ENCODE peak calls at places on chromosomes 13 and 19, in six cellular contexts. E is psoas muscle; W is CD8-positive, alpha-beta T cell; U is heart right ventricle; P is neural progenitor cell; L is osteoblast. X is an unnamed sample.

GRCh38 chr19:53730391-53730790 is 93.7 kb downstream of the NLRP12 start:
- DNase-seq in U (no peak), W (no peak), L (no peak), P (no peak), E (no peak), X (no peak)

GRCh38 chr13:31200636-31200970 is 828 bp downstream of the B3GLCT start:
- DNase-seq in L (peak; percentile 92), U (peak; percentile 66), P (peak; percentile 69), W (no peak), E (peak; percentile 61), X (no peak)

GRCh38 chr19:7520131-7521051 is 2.0 kb upstream of the MCOLN1 start:
- DNase-seq in E (no peak), U (no peak), W (no peak), L (no peak), P (no peak), X (no peak)

GRCh38 chr19:19238126-19238894 is 26.6 kb downstream of the NCAN start:
- DNase-seq in P (no peak), E (no peak), U (no peak), W (no peak), L (peak; percentile 27), X (no peak)

GRCh38 chr13:107373551-107373950 is 805.6 kb upstream of the ARGLU1 start:
- DNase-seq in W (no peak), L (peak; percentile 78), P (peak; percentile 56), E (no peak), U (no peak), X (no peak)

GRCh38 chr13:72194531-72194930 is 327.5 kb upstream of the DACH1 start:
- DNase-seq in E (no peak), U (no peak), P (no peak), W (no peak), L (no peak), X (no peak)

GRCh38 chr13:99161512-99161911 is 39.1 kb upstream of the UBAC2 start:
- DNase-seq in L (no peak), E (no peak), P (no peak), U (no peak), W (no peak), X (no peak)

GRCh38 chr13:48412881-48413351 is at the start of gene LPAR6:
- DNase-seq in U (no peak), W (no peak), E (no peak), P (peak; percentile 13), L (peak; percentile 45), X (no peak)

GRCh38 chr13:105918842-105919741 is 616.4 kb downstream of the EFNB2 start:
- DNase-seq in W (no peak), E (no peak), P (no peak), L (peak; percentile 67), U (no peak), X (no peak)

GRCh38 chr13:50809133-50810090 is 34.1 kb downstream of the DLEU7 start:
- DNase-seq in W (no peak), U (no peak), E (no peak), P (no peak), L (no peak), X (no peak)

GRCh38 chr19:39807846-39808364 is 26.1 kb downstream of the DYRK1B start:
- DNase-seq in E (no peak), U (no peak), W (no peak), P (no peak), L (no peak), X (no peak)

GRCh38 chr19:6717036-6717435 is 3.4 kb downstream of the C3 start:
- DNase-seq in U (no peak), W (no peak), E (no peak), P (no peak), L (peak; percentile 68), X (no peak)

GRCh38 chr19:16326401-16327130 is 1.9 kb downstream of the KLF2 start:
- DNase-seq in W (peak; percentile 50), L (peak; percentile 93), P (peak; percentile 49), E (peak; percentile 40), U (no peak), X (peak; percentile 56)

GRCh38 chr19:42468273-42468796 is 25.6 kb upstream of the CXCL17 start:
- DNase-seq in P (no peak), U (no peak), W (no peak), L (peak; percentile 95), E (no peak), X (no peak)

GRCh38 chr13:37878496-37878895 is 8.9 kb upstream of the TRPC4 start:
- DNase-seq in P (no peak), W (no peak), L (no peak), E (no peak), U (no peak), X (no peak)

GRCh38 chr13:62997696-62998095 is 1582.0 kb upstream of the PCDH20 start:
- DNase-seq in P (no peak), U (no peak), W (no peak), L (no peak), E (no peak), X (no peak)

GRCh38 chr13:33606692-33607091 is 211.3 kb upstream of the RFC3 start:
- DNase-seq in P (peak; percentile 79), L (no peak), W (no peak), E (no peak), U (no peak), X (no peak)

GRCh38 chr13:40283666-40284065 is 382.8 kb downstream of the FOXO1 start:
- DNase-seq in W (no peak), E (no peak), P (no peak), L (no peak), U (no peak), X (no peak)

GRCh38 chr19:16628183-16628983 is at the start of gene MED26:
- DNase-seq in U (peak; percentile 96), W (peak; percentile 97), E (peak; percentile 94), P (peak; percentile 98), L (peak; percentile 99), X (peak; percentile 94)

GRCh38 chr19:47729468-47729798 is 15.9 kb upstream of the NOP53 start:
- DNase-seq in W (no peak), L (peak; percentile 96), U (peak; percentile 68), E (peak; percentile 64), P (peak; percentile 33), X (no peak)

GRCh38 chr19:11296264-11296663 is 304 bp downstream of the TSPAN16 start:
- DNase-seq in P (no peak), L (no peak), W (no peak), U (no peak), E (peak; percentile 28), X (no peak)

GRCh38 chr13:26562538-26562890 is 5.0 kb downstream of the WASF3 start:
- DNase-seq in U (no peak), P (no peak), L (no peak), W (no peak), E (no peak), X (no peak)

GRCh38 chr13:100274942-100275506 is 186.1 kb downstream of the PCCA start:
- DNase-seq in W (no peak), U (no peak), L (peak; percentile 36), E (no peak), P (no peak), X (no peak)

GRCh38 chr19:37932985-37933953 is 26.3 kb downstream of the SIPA1L3 start:
- DNase-seq in W (no peak), E (peak; percentile 24), P (peak; percentile 15), U (no peak), L (peak; percentile 90), X (no peak)

GRCh38 chr19:12833418-12833746 is 997 bp downstream of the RTBDN start:
- DNase-seq in P (no peak), E (no peak), U (no peak), W (no peak), L (peak; percentile 55), X (no peak)

GRCh38 chr19:12833747-12834417 is 497 bp downstream of the RTBDN start:
- DNase-seq in P (peak; percentile 81), E (no peak), L (peak; percentile 87), W (peak; percentile 26), U (peak; percentile 22), X (no peak)

GRCh38 chr19:12834418-12834943 is at the start of gene RTBDN:
- DNase-seq in W (no peak), P (peak; percentile 50), U (no peak), L (peak; percentile 87), E (no peak), X (no peak)

GRCh38 chr19:12836529-12836863 is 1.8 kb upstream of the MAST1 start:
- DNase-seq in U (no peak), E (no peak), W (no peak), L (no peak), P (no peak), X (no peak)

GRCh38 chr19:12834976-12835757 is 788 bp upstream of the RTBDN start:
- DNase-seq in L (peak; percentile 94), W (no peak), U (peak; percentile 19), E (no peak), P (peak; percentile 57), X (no peak)
- H3K4me3 ChIP-seq in L (no peak overlapping the region), W (no peak overlapping the region), U (no peak overlapping the region), E (no peak overlapping the region), P (no peak overlapping the region), X (no peak overlapping the region)

GRCh38 chr19:52020506-52020905 is 7.7 kb downstream of the ZNF614 start:
- DNase-seq in U (no peak), P (no peak), W (no peak), E (no peak), L (peak; percentile 71), X (no peak)
- H3K36me3 ChIP-seq in U (no peaks in the 10 kb centered on the region), P (peaks cover 47% of the 10 kb centered on the region), W (peaks cover 72% of the 10 kb centered on the region), E (peaks cover 100% of the 10 kb centered on the region), L (peaks cover 93% of the 10 kb centered on the region), X (peaks cover 27% of the 10 kb centered on the region)

GRCh38 chr13:66950666-66951065 is 279.5 kb downstream of the PCDH9 start:
- DNase-seq in P (no peak), L (no peak), E (no peak), W (no peak), U (no peak), X (no peak)

GRCh38 chr13:66951426-66951825 is 278.7 kb downstream of the PCDH9 start:
- DNase-seq in U (no peak), W (no peak), E (no peak), L (no peak), P (no peak), X (no peak)

GRCh38 chr13:66948910-66949309 is 281.2 kb downstream of the PCDH9 start:
- DNase-seq in L (no peak), W (no peak), P (no peak), U (no peak), E (no peak), X (no peak)

GRCh38 chr13:66952507-66952906 is 277.6 kb downstream of the PCDH9 start:
- DNase-seq in U (no peak), L (no peak), W (no peak), P (no peak), E (no peak), X (no peak)
- TF ChIP-seq CTCF in U (no peak), L (no peak), W (no peak), P (no peak), E (no peak), X (no peak)

DNA sequence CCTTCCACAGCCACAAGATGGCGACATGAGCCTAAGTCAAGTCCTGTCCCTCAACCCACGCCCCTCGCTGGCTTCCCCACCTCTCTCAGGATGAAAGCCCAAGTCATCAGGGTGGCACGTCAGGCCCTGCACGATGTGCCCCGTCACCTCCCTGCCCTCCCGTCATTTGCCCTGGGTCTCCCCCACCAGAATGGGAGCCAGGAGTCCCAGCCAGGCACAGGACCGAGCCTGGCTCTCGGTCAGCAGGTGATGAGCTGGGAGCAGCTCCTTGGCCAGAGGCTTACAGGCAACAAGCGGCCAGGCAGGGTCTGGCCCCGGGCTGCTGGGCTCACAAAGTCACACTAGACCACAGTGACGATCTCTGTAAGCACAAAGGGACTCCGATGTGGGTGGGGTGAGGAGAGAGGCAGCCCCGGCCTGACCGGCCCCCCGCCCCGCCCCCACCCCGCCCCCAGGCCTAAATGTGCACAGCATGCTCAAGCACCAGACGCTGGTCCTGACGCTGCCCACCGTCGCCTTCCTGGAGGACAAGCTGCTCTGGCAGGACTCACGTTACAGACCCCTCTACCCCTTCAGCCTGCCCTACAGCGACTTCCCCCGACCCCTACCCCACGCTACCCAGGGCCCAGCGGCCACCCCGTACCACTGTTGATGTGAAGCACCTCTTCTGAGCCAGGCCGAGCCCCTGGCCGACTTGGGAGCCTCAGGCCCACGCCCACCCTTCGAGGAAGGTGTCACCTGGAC is 7.3 kb downstream of the MRPL4 start:
- DNase-seq in U (peak; percentile 79), L (peak; percentile 88), W (peak; percentile 76), E (peak; percentile 82), P (peak; percentile 93), X (peak; percentile 70)
- H3K4me3 ChIP-seq in U (no peak overlapping the region), L (no peak overlapping the region), W (no peak overlapping the region), E (no peak overlapping the region), P (no peak overlapping the region), X (no peak overlapping the region)